ENCODE peak calls at places on chromosomes 5 and 9, in nine cellular contexts. One of them, this sample, is unnamed.

GRCh38 chr5:160837749-160838593 is 14.0 kb downstream of the ATP10B start:
- DNase-seq in colonic mucosa: no peak
- DNase-seq in NCI-H1092 treated with DMSO at 0.1 percent for 48 hours: no peak
- DNase-seq in Daoy: no peak
- DNase-seq in GM10248: no peak
- DNase-seq in testis: no peak
- DNase-seq in AG08396: no peak
- DNase-seq in cardiac fibroblast: peak
- DNase-seq in A549: no peak
- DNase-seq in this sample: no peak

GRCh38 chr9:8613346-8613825 is 813.8 kb upstream of the DMAC1 start:
- DNase-seq in colonic mucosa: no peak
- DNase-seq in NCI-H1092 treated with DMSO at 0.1 percent for 48 hours: no peak
- DNase-seq in Daoy: peak
- DNase-seq in GM10248: no peak
- DNase-seq in testis: no peak
- DNase-seq in AG08396: no peak
- DNase-seq in cardiac fibroblast: no peak
- DNase-seq in A549: no peak
- DNase-seq in this sample: no peak

GRCh38 chr9:125121156-125121555 is 22.2 kb downstream of the SCAI start:
- DNase-seq in colonic mucosa: no peak
- DNase-seq in NCI-H1092 treated with DMSO at 0.1 percent for 48 hours: no peak
- DNase-seq in Daoy: no peak
- DNase-seq in GM10248: no peak
- DNase-seq in testis: no peak
- DNase-seq in AG08396: no peak
- DNase-seq in cardiac fibroblast: peak
- DNase-seq in A549: no peak
- DNase-seq in this sample: no peak

GRCh38 chr9:124008307-124008854 is 3.2 kb upstream of the LHX2 start:
- DNase-seq in colonic mucosa: no peak
- DNase-seq in NCI-H1092 treated with DMSO at 0.1 percent for 48 hours: peak
- DNase-seq in Daoy: peak
- DNase-seq in GM10248: no peak
- DNase-seq in testis: no peak
- DNase-seq in AG08396: no peak
- DNase-seq in cardiac fibroblast: no peak
- DNase-seq in A549: peak
- DNase-seq in this sample: no peak

GRCh38 chr9:78893758-78894157 is 596.8 kb downstream of the PSAT1 start:
- DNase-seq in colonic mucosa: no peak
- DNase-seq in NCI-H1092 treated with DMSO at 0.1 percent for 48 hours: no peak
- DNase-seq in Daoy: no peak
- DNase-seq in GM10248: no peak
- DNase-seq in testis: no peak
- DNase-seq in AG08396: no peak
- DNase-seq in cardiac fibroblast: peak
- DNase-seq in A549: no peak
- DNase-seq in this sample: no peak

GRCh38 chr9:75467141-75467540 is 378.8 kb downstream of the OSTF1 start:
- DNase-seq in colonic mucosa: no peak
- DNase-seq in NCI-H1092 treated with DMSO at 0.1 percent for 48 hours: no peak
- DNase-seq in Daoy: no peak
- DNase-seq in GM10248: no peak
- DNase-seq in testis: no peak
- DNase-seq in AG08396: no peak
- DNase-seq in cardiac fibroblast: no peak
- DNase-seq in A549: no peak
- DNase-seq in this sample: no peak

GRCh38 chr9:126902160-126902559 is 12.4 kb upstream of the RALGPS1 start:
- DNase-seq in colonic mucosa: no peak
- DNase-seq in NCI-H1092 treated with DMSO at 0.1 percent for 48 hours: no peak
- DNase-seq in Daoy: no peak
- DNase-seq in GM10248: no peak
- DNase-seq in testis: no peak
- DNase-seq in AG08396: no peak
- DNase-seq in cardiac fibroblast: no peak
- DNase-seq in A549: no peak
- DNase-seq in this sample: no peak

GRCh38 chr9:137679249-137679648 is 60.4 kb downstream of the EHMT1 start:
- DNase-seq in colonic mucosa: no peak
- DNase-seq in NCI-H1092 treated with DMSO at 0.1 percent for 48 hours: no peak
- DNase-seq in Daoy: no peak
- DNase-seq in GM10248: no peak
- DNase-seq in testis: no peak
- DNase-seq in AG08396: no peak
- DNase-seq in cardiac fibroblast: no peak
- DNase-seq in A549: no peak
- DNase-seq in this sample: no peak

GRCh38 chr9:132789706-132790105 is 88.4 kb downstream of the AK8 start:
- DNase-seq in colonic mucosa: peak
- DNase-seq in NCI-H1092 treated with DMSO at 0.1 percent for 48 hours: no peak
- DNase-seq in Daoy: no peak
- DNase-seq in GM10248: no peak
- DNase-seq in testis: no peak
- DNase-seq in AG08396: no peak
- DNase-seq in cardiac fibroblast: no peak
- DNase-seq in A549: no peak
- DNase-seq in this sample: no peak

GRCh38 chr5:54883374-54884194 is 101.8 kb downstream of the ESM1 start:
- DNase-seq in colonic mucosa: peak
- DNase-seq in NCI-H1092 treated with DMSO at 0.1 percent for 48 hours: no peak
- DNase-seq in Daoy: peak
- DNase-seq in GM10248: no peak
- DNase-seq in testis: peak
- DNase-seq in AG08396: peak
- DNase-seq in cardiac fibroblast: peak
- DNase-seq in A549: no peak
- DNase-seq in this sample: peak

GRCh38 chr5:81136557-81136956 is 96.6 kb upstream of the CKMT2 start:
- DNase-seq in colonic mucosa: no peak
- DNase-seq in NCI-H1092 treated with DMSO at 0.1 percent for 48 hours: no peak
- DNase-seq in Daoy: no peak
- DNase-seq in GM10248: no peak
- DNase-seq in testis: no peak
- DNase-seq in AG08396: no peak
- DNase-seq in cardiac fibroblast: peak
- DNase-seq in A549: no peak
- DNase-seq in this sample: no peak

GRCh38 chr5:172659909-172660628 is 19.0 kb downstream of the NEURL1B start:
- DNase-seq in colonic mucosa: peak
- DNase-seq in NCI-H1092 treated with DMSO at 0.1 percent for 48 hours: peak
- DNase-seq in Daoy: peak
- DNase-seq in GM10248: no peak
- DNase-seq in testis: peak
- DNase-seq in AG08396: peak
- DNase-seq in cardiac fibroblast: peak
- DNase-seq in A549: no peak
- DNase-seq in this sample: peak

GRCh38 chr5:141488591-141489478 is at the start of gene PCDHGC5:
- DNase-seq in colonic mucosa: no peak
- DNase-seq in NCI-H1092 treated with DMSO at 0.1 percent for 48 hours: no peak
- DNase-seq in Daoy: peak
- DNase-seq in GM10248: peak
- DNase-seq in testis: no peak
- DNase-seq in AG08396: peak
- DNase-seq in cardiac fibroblast: peak
- DNase-seq in A549: no peak
- DNase-seq in this sample: no peak

GRCh38 chr9:127833555-127833954 is 20.9 kb downstream of the ENG start:
- DNase-seq in colonic mucosa: no peak
- DNase-seq in NCI-H1092 treated with DMSO at 0.1 percent for 48 hours: no peak
- DNase-seq in Daoy: no peak
- DNase-seq in GM10248: no peak
- DNase-seq in testis: no peak
- DNase-seq in AG08396: no peak
- DNase-seq in cardiac fibroblast: peak
- DNase-seq in A549: no peak
- DNase-seq in this sample: no peak

GRCh38 chr9:69945671-69946141 is 97.9 kb upstream of the MAMDC2 start:
- DNase-seq in colonic mucosa: no peak
- DNase-seq in NCI-H1092 treated with DMSO at 0.1 percent for 48 hours: no peak
- DNase-seq in Daoy: no peak
- DNase-seq in GM10248: no peak
- DNase-seq in testis: peak
- DNase-seq in AG08396: peak
- DNase-seq in cardiac fibroblast: peak
- DNase-seq in A549: no peak
- DNase-seq in this sample: peak

GRCh38 chr9:131734781-131735180 is 5.1 kb downstream of the RAPGEF1 start:
- DNase-seq in colonic mucosa: no peak
- DNase-seq in NCI-H1092 treated with DMSO at 0.1 percent for 48 hours: no peak
- DNase-seq in Daoy: no peak
- DNase-seq in GM10248: no peak
- DNase-seq in testis: no peak
- DNase-seq in AG08396: no peak
- DNase-seq in cardiac fibroblast: no peak
- DNase-seq in A549: no peak
- DNase-seq in this sample: no peak

GRCh38 chr5:14534773-14535172 is 46.8 kb upstream of the OTULINL start:
- DNase-seq in colonic mucosa: no peak
- DNase-seq in NCI-H1092 treated with DMSO at 0.1 percent for 48 hours: no peak
- DNase-seq in Daoy: no peak
- DNase-seq in GM10248: no peak
- DNase-seq in testis: no peak
- DNase-seq in AG08396: no peak
- DNase-seq in cardiac fibroblast: no peak
- DNase-seq in A549: no peak
- DNase-seq in this sample: no peak

GRCh38 chr5:1317921-1318565 is 23.2 kb upstream of the TERT start:
- DNase-seq in colonic mucosa: no peak
- DNase-seq in NCI-H1092 treated with DMSO at 0.1 percent for 48 hours: no peak
- DNase-seq in Daoy: no peak
- DNase-seq in GM10248: no peak
- DNase-seq in testis: peak
- DNase-seq in AG08396: no peak
- DNase-seq in cardiac fibroblast: no peak
- DNase-seq in A549: no peak
- DNase-seq in this sample: peak

GRCh38 chr5:1532384-1532783 is 8.6 kb upstream of the LPCAT1 start:
- DNase-seq in colonic mucosa: no peak
- DNase-seq in NCI-H1092 treated with DMSO at 0.1 percent for 48 hours: no peak
- DNase-seq in Daoy: no peak
- DNase-seq in GM10248: no peak
- DNase-seq in testis: no peak
- DNase-seq in AG08396: no peak
- DNase-seq in cardiac fibroblast: no peak
- DNase-seq in A549: no peak
- DNase-seq in this sample: no peak

GRCh38 chr9:92414566-92414965 is 9.7 kb downstream of the OMD start:
- DNase-seq in colonic mucosa: no peak
- DNase-seq in NCI-H1092 treated with DMSO at 0.1 percent for 48 hours: no peak
- DNase-seq in Daoy: no peak
- DNase-seq in GM10248: no peak
- DNase-seq in testis: no peak
- DNase-seq in AG08396: no peak
- DNase-seq in cardiac fibroblast: no peak
- DNase-seq in A549: no peak
- DNase-seq in this sample: no peak

GRCh38 chr9:125100822-125101221 is 42.5 kb downstream of the SCAI start:
- DNase-seq in colonic mucosa: no peak
- DNase-seq in NCI-H1092 treated with DMSO at 0.1 percent for 48 hours: no peak
- DNase-seq in Daoy: no peak
- DNase-seq in GM10248: no peak
- DNase-seq in testis: no peak
- DNase-seq in AG08396: no peak
- DNase-seq in cardiac fibroblast: no peak
- DNase-seq in A549: no peak
- DNase-seq in this sample: no peak

GRCh38 chr9:110880123-110880522 is 158.1 kb downstream of the LPAR1 start:
- DNase-seq in colonic mucosa: no peak
- DNase-seq in NCI-H1092 treated with DMSO at 0.1 percent for 48 hours: no peak
- DNase-seq in Daoy: peak
- DNase-seq in GM10248: no peak
- DNase-seq in testis: no peak
- DNase-seq in AG08396: peak
- DNase-seq in cardiac fibroblast: peak
- DNase-seq in A549: no peak
- DNase-seq in this sample: no peak

GRCh38 chr9:76463211-76463610 is 4.2 kb downstream of the GCNT1 start:
- DNase-seq in colonic mucosa: no peak
- DNase-seq in NCI-H1092 treated with DMSO at 0.1 percent for 48 hours: no peak
- DNase-seq in Daoy: no peak
- DNase-seq in GM10248: peak
- DNase-seq in testis: no peak
- DNase-seq in AG08396: no peak
- DNase-seq in cardiac fibroblast: no peak
- DNase-seq in A549: no peak
- DNase-seq in this sample: no peak

GRCh38 chr5:143638654-143639053 is 173.3 kb upstream of the HMHB1 start:
- DNase-seq in colonic mucosa: no peak
- DNase-seq in NCI-H1092 treated with DMSO at 0.1 percent for 48 hours: no peak
- DNase-seq in Daoy: no peak
- DNase-seq in GM10248: no peak
- DNase-seq in testis: no peak
- DNase-seq in AG08396: no peak
- DNase-seq in cardiac fibroblast: no peak
- DNase-seq in A549: no peak
- DNase-seq in this sample: no peak

GRCh38 chr9:94783928-94784327 is 57.4 kb downstream of the AOPEP start:
- DNase-seq in colonic mucosa: no peak
- DNase-seq in NCI-H1092 treated with DMSO at 0.1 percent for 48 hours: no peak
- DNase-seq in Daoy: no peak
- DNase-seq in GM10248: no peak
- DNase-seq in testis: no peak
- DNase-seq in AG08396: no peak
- DNase-seq in cardiac fibroblast: no peak
- DNase-seq in A549: no peak
- DNase-seq in this sample: no peak

GRCh38 chr9:34653610-34654072 is 1.7 kb downstream of the IL11RA start:
- DNase-seq in colonic mucosa: no peak
- DNase-seq in NCI-H1092 treated with DMSO at 0.1 percent for 48 hours: peak
- DNase-seq in Daoy: no peak
- DNase-seq in GM10248: no peak
- DNase-seq in testis: peak
- DNase-seq in AG08396: no peak
- DNase-seq in cardiac fibroblast: no peak
- DNase-seq in A549: no peak
- DNase-seq in this sample: no peak

GRCh38 chr9:114314881-114315722 is 7.8 kb upstream of the ORM1 start:
- DNase-seq in colonic mucosa: peak
- DNase-seq in NCI-H1092 treated with DMSO at 0.1 percent for 48 hours: no peak
- DNase-seq in Daoy: no peak
- DNase-seq in GM10248: no peak
- DNase-seq in testis: peak
- DNase-seq in AG08396: no peak
- DNase-seq in cardiac fibroblast: peak
- DNase-seq in A549: no peak
- DNase-seq in this sample: peak

GRCh38 chr5:24110019-24110615 is 534.7 kb downstream of the CDH10 start:
- DNase-seq in colonic mucosa: no peak
- DNase-seq in NCI-H1092 treated with DMSO at 0.1 percent for 48 hours: peak
- DNase-seq in Daoy: no peak
- DNase-seq in GM10248: no peak
- DNase-seq in testis: no peak
- DNase-seq in AG08396: peak
- DNase-seq in cardiac fibroblast: peak
- DNase-seq in A549: peak
- DNase-seq in this sample: no peak

GRCh38 chr5:176781638-176782570 is 28.5 kb upstream of the UNC5A start:
- DNase-seq in colonic mucosa: no peak
- DNase-seq in NCI-H1092 treated with DMSO at 0.1 percent for 48 hours: no peak
- DNase-seq in Daoy: no peak
- DNase-seq in GM10248: no peak
- DNase-seq in testis: no peak
- DNase-seq in AG08396: peak
- DNase-seq in cardiac fibroblast: peak
- DNase-seq in A549: no peak
- DNase-seq in this sample: peak

GRCh38 chr9:87685871-87686519 is 39.9 kb upstream of the CTSL start:
- DNase-seq in colonic mucosa: no peak
- DNase-seq in NCI-H1092 treated with DMSO at 0.1 percent for 48 hours: no peak
- DNase-seq in Daoy: no peak
- DNase-seq in GM10248: no peak
- DNase-seq in testis: no peak
- DNase-seq in AG08396: no peak
- DNase-seq in cardiac fibroblast: peak
- DNase-seq in A549: no peak
- DNase-seq in this sample: no peak

GRCh38 chr9:108779506-108779905 is 76.3 kb downstream of the ACTL7B start:
- DNase-seq in colonic mucosa: no peak
- DNase-seq in NCI-H1092 treated with DMSO at 0.1 percent for 48 hours: no peak
- DNase-seq in Daoy: no peak
- DNase-seq in GM10248: no peak
- DNase-seq in testis: no peak
- DNase-seq in AG08396: no peak
- DNase-seq in cardiac fibroblast: no peak
- DNase-seq in A549: no peak
- DNase-seq in this sample: no peak